ENCODE peak calls at places on chromosomes 12 and 14, in eight cellular contexts. B is T-helper 2 cell; K is CD4-positive, alpha-beta T cell; Z is cardiac muscle cell; M is EL; V is SK-MEL-5; L is retina; H is activated CD8-positive, alpha-beta memory T cell treated with anti-CD3 and anti-CD28 coated beads, Interleukin-2, amount 50 U/mL, for 4 hours. Y is an unnamed sample.

GRCh38 chr12:76519538-76519937 is 40.0 kb downstream of the OSBPL8 start:
- DNase-seq in V (no peak), L (no peak), K (no peak), M (peak), Z (peak), B (no peak), H (no peak), Y (no peak)

GRCh38 chr14:68104518-68104917 is 284.9 kb downstream of the RAD51B start:
- DNase-seq in B (no peak), M (peak), K (no peak), Z (peak), V (no peak), H (no peak), L (no peak), Y (no peak)

GRCh38 chr14:79510659-79511058 is 700.6 kb downstream of the DIO2 start:
- DNase-seq in K (no peak), M (peak), B (no peak), L (peak), H (no peak), V (no peak), Z (peak), Y (no peak)

GRCh38 chr12:128637616-128638606 is 185.8 kb downstream of the SLC15A4 start:
- DNase-seq in Z (no peak), V (no peak), H (no peak), M (no peak), K (no peak), L (no peak), B (no peak), Y (no peak)

GRCh38 chr12:102407776-102408486 is 72.4 kb downstream of the IGF1 start:
- DNase-seq in B (no peak), L (no peak), H (no peak), V (no peak), M (peak), K (no peak), Z (no peak), Y (no peak)

GRCh38 chr12:6384499-6385436 is 806 bp downstream of the LTBR start:
- DNase-seq in H (no peak), Z (no peak), V (no peak), K (no peak), B (no peak), M (no peak), L (no peak), Y (no peak)

GRCh38 chr14:67491741-67492504 is 3.4 kb upstream of the TMEM229B start:
- DNase-seq in Z (no peak), M (no peak), K (no peak), B (no peak), V (no peak), L (peak), H (no peak), Y (no peak)

GRCh38 chr14:90760055-90760444 is 56.2 kb downstream of the TTC7B start:
- DNase-seq in V (no peak), L (no peak), Z (no peak), M (no peak), H (no peak), B (no peak), K (no peak), Y (no peak)

GRCh38 chr12:106030210-106031175 is 108.3 kb downstream of the NUAK1 start:
- DNase-seq in H (no peak), K (no peak), V (peak), Z (peak), B (no peak), L (no peak), M (peak), Y (no peak)

Y was measured in effector CD8-positive, alpha-beta T cell.